ENCODE peak calls at places on chromosomes 7 and 10, in four cellular contexts. One of them, this sample, is unnamed.

GRCh38 chr10:92547676-92548075 is 26.2 kb downstream of the IDE start:
- DNase-seq in SK-N-SH: no peak
- DNase-seq in HL-60: no peak
- DNase-seq in HCT116: no peak
- DNase-seq in this sample: no peak

GRCh38 chr7:107788662-107789061 is 14.4 kb downstream of the SLC26A3 start:
- DNase-seq in HL-60: no peak
- DNase-seq in HCT116: no peak
- DNase-seq in SK-N-SH: no peak
- DNase-seq in this sample: no peak

GRCh38 chr10:82191653-82192052 is 316.7 kb downstream of the NRG3 start:
- DNase-seq in HCT116: no peak
- DNase-seq in SK-N-SH: no peak
- DNase-seq in HL-60: no peak
- DNase-seq in this sample: no peak

GRCh38 chr7:67462781-67463191 is 466.2 kb downstream of the TYW1 start:
- DNase-seq in HL-60: no peak
- DNase-seq in HCT116: no peak
- DNase-seq in SK-N-SH: peak
- DNase-seq in this sample: no peak

GRCh38 chr10:110209399-110209925 is 2.1 kb downstream of the MXI1 start:
- DNase-seq in SK-N-SH: no peak
- DNase-seq in HL-60: peak
- DNase-seq in HCT116: peak
- DNase-seq in this sample: peak

GRCh38 chr7:92988051-92988450 is 129.7 kb downstream of the SAMD9 start:
- DNase-seq in SK-N-SH: peak
- DNase-seq in HL-60: no peak
- DNase-seq in HCT116: peak
- DNase-seq in this sample: peak

GRCh38 chr10:110081914-110082313 is 74.1 kb downstream of the ADD3 start:
- DNase-seq in SK-N-SH: no peak
- DNase-seq in HL-60: no peak
- DNase-seq in HCT116: no peak
- DNase-seq in this sample: peak

GRCh38 chr10:29022513-29022912 is 266.4 kb upstream of the LYZL1 start:
- DNase-seq in SK-N-SH: peak
- DNase-seq in HL-60: no peak
- DNase-seq in HCT116: no peak
- DNase-seq in this sample: no peak

GRCh38 chr7:103011650-103012049 is 62.9 kb downstream of the FBXL13 start:
- DNase-seq in HL-60: no peak
- DNase-seq in SK-N-SH: no peak
- DNase-seq in HCT116: no peak
- DNase-seq in this sample: no peak

GRCh38 chr10:126500866-126501265 is 112.6 kb upstream of the ADAM12 start:
- DNase-seq in HL-60: no peak
- DNase-seq in HCT116: no peak
- DNase-seq in SK-N-SH: no peak
- DNase-seq in this sample: no peak

GRCh38 chr7:114554781-114555537 is 140.3 kb downstream of the FOXP2 start:
- DNase-seq in HL-60: peak
- DNase-seq in HCT116: peak
- DNase-seq in SK-N-SH: no peak
- DNase-seq in this sample: no peak

GRCh38 chr7:1059200-1060091 is 15.1 kb downstream of the GPR146 start:
- DNase-seq in HL-60: no peak
- DNase-seq in SK-N-SH: peak
- DNase-seq in HCT116: peak
- DNase-seq in this sample: peak

GRCh38 chr10:93745411-93746065 is 12.2 kb upstream of the LGI1 start:
- DNase-seq in SK-N-SH: no peak
- DNase-seq in HL-60: no peak
- DNase-seq in HCT116: no peak
- DNase-seq in this sample: peak

GRCh38 chr7:155363852-155364600 is 66.3 kb downstream of the INSIG1 start:
- DNase-seq in HCT116: no peak
- DNase-seq in SK-N-SH: no peak
- DNase-seq in HL-60: no peak
- DNase-seq in this sample: no peak

GRCh38 chr7:77326131-77326530 is 90.0 kb downstream of the GSAP start:
- DNase-seq in HCT116: no peak
- DNase-seq in SK-N-SH: no peak
- DNase-seq in HL-60: no peak
- DNase-seq in this sample: no peak

GRCh38 chr10:97475936-97476594 is 22.2 kb downstream of the MMS19 start:
- DNase-seq in HL-60: no peak
- DNase-seq in SK-N-SH: no peak
- DNase-seq in HCT116: no peak
- DNase-seq in this sample: no peak

GRCh38 chr7:55964802-55965470 is 551 bp downstream of the NIPSNAP2 start:
- DNase-seq in HL-60: peak
- DNase-seq in SK-N-SH: peak
- DNase-seq in HCT116: peak
- DNase-seq in this sample: peak

GRCh38 chr10:85604136-85604725 is 762.4 kb downstream of the GRID1 start:
- DNase-seq in SK-N-SH: no peak
- DNase-seq in HCT116: no peak
- DNase-seq in HL-60: no peak
- DNase-seq in this sample: no peak

DNA sequence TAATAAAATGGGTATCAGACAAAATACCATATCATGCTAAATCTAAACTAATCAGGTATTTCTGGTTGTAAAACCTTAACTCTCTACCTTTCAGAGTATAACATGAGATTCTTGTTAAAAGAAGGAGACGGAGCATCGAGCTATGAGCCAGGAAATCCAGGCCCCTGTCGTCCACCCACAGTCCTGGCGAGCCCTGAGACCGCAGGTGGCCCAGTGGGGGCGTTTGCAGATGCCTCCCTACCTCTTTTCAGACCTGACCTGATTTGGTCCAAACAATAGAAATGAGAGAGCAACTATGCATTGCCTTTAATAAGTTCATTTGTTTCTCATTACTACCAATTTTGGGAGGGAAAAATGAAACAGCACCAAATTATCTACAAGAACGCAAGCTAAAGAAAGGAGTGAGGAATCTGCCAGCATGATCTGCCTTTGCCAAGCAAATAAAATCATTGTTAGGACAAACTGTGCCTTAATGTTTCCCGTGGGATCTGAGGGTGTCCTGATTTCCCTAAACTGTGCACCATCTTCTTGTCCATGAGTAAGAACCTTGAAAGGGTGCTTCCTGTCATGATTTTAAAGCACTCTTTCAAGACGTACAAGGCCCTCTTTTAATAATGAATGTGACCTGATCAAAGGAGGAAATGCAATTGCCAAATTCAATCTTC is 166.7 kb downstream of the TCERG1L start:
- DNase-seq in SK-N-SH: no peak
- DNase-seq in HL-60: no peak
- DNase-seq in HCT116: no peak
- DNase-seq in this sample: no peak
- TF ChIP-seq POLR2AphosphoS5 in SK-N-SH: no peak
- TF ChIP-seq POLR2AphosphoS5 in HL-60: no peak
- TF ChIP-seq POLR2AphosphoS5 in HCT116: no peak
- TF ChIP-seq POLR2AphosphoS5 in this sample: no peak

DNA sequence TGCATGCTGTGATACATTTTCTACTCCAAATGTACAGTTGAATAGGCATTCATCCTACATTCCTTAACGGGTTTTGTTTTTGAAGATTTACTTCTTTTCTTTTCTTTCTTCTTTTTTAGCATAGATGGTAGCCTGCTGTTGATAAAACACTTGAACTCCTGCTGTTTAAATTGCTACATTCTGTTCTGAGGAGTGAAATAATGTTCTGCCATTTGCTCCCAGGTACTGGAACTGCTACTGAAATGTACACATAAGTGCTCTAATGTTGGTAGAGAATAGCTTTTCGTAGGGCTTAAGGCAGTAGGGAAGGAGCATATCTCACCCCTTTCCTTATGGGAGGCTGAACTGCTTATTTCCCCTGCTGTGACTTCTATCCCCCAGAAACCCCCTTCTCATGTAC is 506.9 kb downstream of the DNAJB9 start:
- DNase-seq in HL-60: no peak
- DNase-seq in HCT116: no peak
- DNase-seq in SK-N-SH: no peak
- DNase-seq in this sample: no peak
- TF ChIP-seq REST in HL-60: no peak
- TF ChIP-seq REST in HCT116: no peak
- TF ChIP-seq REST in SK-N-SH: no peak
- TF ChIP-seq REST in this sample: no peak

GRCh38 chr7:25750738-25751529 is 401.1 kb upstream of the NFE2L3 start:
- DNase-seq in HL-60: no peak
- DNase-seq in SK-N-SH: no peak
- DNase-seq in HCT116: no peak
- DNase-seq in this sample: no peak
- TF ChIP-seq POLR2AphosphoS5 in HL-60: no peak
- TF ChIP-seq POLR2AphosphoS5 in SK-N-SH: no peak
- TF ChIP-seq POLR2AphosphoS5 in HCT116: no peak
- TF ChIP-seq POLR2AphosphoS5 in this sample: no peak

GRCh38 chr7:101231644-101232043 is 6.0 kb downstream of the CLDN15 start:
- DNase-seq in SK-N-SH: peak
- DNase-seq in HL-60: no peak
- DNase-seq in HCT116: no peak
- DNase-seq in this sample: no peak
- TF ChIP-seq REST in SK-N-SH: no peak
- TF ChIP-seq REST in HL-60: no peak
- TF ChIP-seq REST in HCT116: no peak
- TF ChIP-seq REST in this sample: no peak

GRCh38 chr10:80829562-80829961 is 291.9 kb downstream of the SH2D4B start:
- DNase-seq in HL-60: no peak
- DNase-seq in SK-N-SH: no peak
- DNase-seq in HCT116: no peak
- DNase-seq in this sample: no peak
- TF ChIP-seq POLR2AphosphoS5 in HL-60: no peak
- TF ChIP-seq POLR2AphosphoS5 in SK-N-SH: no peak
- TF ChIP-seq POLR2AphosphoS5 in HCT116: no peak
- TF ChIP-seq POLR2AphosphoS5 in this sample: no peak

DNA sequence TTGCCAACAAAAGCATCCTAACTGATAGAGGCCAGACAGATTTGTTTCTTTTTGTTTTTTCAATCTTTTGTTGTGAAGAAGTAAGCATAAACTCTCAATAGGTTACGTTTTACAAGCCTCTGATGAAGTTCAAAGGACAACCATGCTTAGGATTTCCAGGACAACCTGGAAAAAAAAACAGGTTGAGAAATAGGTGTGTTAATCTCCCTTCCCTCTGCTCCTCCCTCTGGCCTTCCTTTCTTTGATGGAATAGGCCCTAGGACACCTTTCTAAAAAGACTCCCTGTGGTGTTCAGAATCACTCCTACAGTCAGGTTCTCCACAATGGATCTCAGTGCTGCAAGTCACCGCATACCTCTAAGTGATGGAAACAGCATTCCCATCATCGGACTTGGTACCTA is at the start of gene AKR1D1:
- DNase-seq in SK-N-SH: no peak
- DNase-seq in HL-60: no peak
- DNase-seq in HCT116: no peak
- DNase-seq in this sample: no peak
- TF ChIP-seq REST in SK-N-SH: no peak
- TF ChIP-seq REST in HL-60: no peak
- TF ChIP-seq REST in HCT116: no peak
- TF ChIP-seq REST in this sample: no peak

DNA sequence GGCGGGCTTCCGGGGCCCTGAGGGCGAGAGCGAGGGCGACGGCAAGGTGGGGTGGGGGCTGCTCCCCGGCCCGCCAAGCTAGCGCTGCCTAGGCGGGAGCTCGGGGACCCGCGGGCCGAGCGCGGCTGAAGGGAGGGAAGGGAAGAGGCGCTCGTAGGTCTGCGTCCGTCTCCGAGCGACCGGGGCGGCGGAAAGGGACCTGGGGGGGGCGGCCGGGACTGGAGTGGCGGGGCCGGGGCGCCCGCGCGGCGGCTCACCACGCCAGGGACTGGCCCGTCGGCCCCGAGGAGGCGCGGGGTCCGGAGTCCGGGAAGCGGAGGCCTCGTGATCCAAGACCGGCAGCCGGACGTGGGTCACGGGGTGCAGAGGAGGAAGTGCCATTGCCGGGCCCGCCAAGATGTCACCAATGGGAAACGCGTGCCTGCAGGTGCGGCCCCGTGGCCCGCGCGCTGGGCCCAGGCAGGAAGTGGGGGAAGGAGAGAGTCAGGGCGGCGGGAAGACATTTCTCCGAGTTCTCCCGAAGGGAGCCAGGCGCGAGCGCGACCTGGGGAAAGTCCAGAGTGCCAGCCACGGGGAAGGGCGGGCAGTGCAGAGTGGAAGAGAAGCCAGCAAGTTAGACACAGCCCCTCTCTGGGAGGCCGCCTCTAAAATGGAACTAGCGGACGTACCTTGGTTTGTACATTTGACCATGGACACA is 11.9 kb downstream of the HNRNPF start:
- DNase-seq in HL-60: peak
- DNase-seq in HCT116: peak
- DNase-seq in SK-N-SH: peak
- DNase-seq in this sample: peak
- TF ChIP-seq POLR2AphosphoS5 in HL-60: peak
- TF ChIP-seq POLR2AphosphoS5 in HCT116: peak
- TF ChIP-seq POLR2AphosphoS5 in SK-N-SH: no peak
- TF ChIP-seq POLR2AphosphoS5 in this sample: peak

This sample was measured in GM23338.